ENCODE peak calls at places on chromosomes 16 and 17, in four cellular contexts. One of them, this sample, is unnamed.

GRCh38 chr16:53785044-53785443 is 81.1 kb downstream of the FTO start:
- DNase-seq in CD4-positive, CD25-positive, alpha-beta regulatory T cell: no peak
- DNase-seq in heart right ventricle: no peak
- DNase-seq in breast epithelium: no peak
- DNase-seq in this sample: peak; percentile 63

GRCh38 chr17:33127706-33128105 is 136.1 kb downstream of the SPACA3 start:
- DNase-seq in CD4-positive, CD25-positive, alpha-beta regulatory T cell: no peak
- DNase-seq in heart right ventricle: no peak
- DNase-seq in breast epithelium: no peak
- DNase-seq in this sample: no peak

GRCh38 chr17:82020874-82021727 is 1.6 kb downstream of the CENPX start:
- DNase-seq in CD4-positive, CD25-positive, alpha-beta regulatory T cell: peak; percentile 68
- DNase-seq in heart right ventricle: peak; percentile 62
- DNase-seq in breast epithelium: peak; percentile 81
- DNase-seq in this sample: peak; percentile 74

GRCh38 chr17:19263621-19264010 is 26.4 kb downstream of the EPN2 start:
- DNase-seq in CD4-positive, CD25-positive, alpha-beta regulatory T cell: no peak
- DNase-seq in heart right ventricle: no peak
- DNase-seq in breast epithelium: no peak
- DNase-seq in this sample: peak; percentile 6

GRCh38 chr16:12245088-12245922 is 268.8 kb downstream of the SNX29 start:
- DNase-seq in CD4-positive, CD25-positive, alpha-beta regulatory T cell: no peak
- DNase-seq in heart right ventricle: no peak
- DNase-seq in breast epithelium: no peak
- DNase-seq in this sample: no peak

GRCh38 chr17:17189559-17189958 is 16.6 kb downstream of the PLD6 start:
- DNase-seq in CD4-positive, CD25-positive, alpha-beta regulatory T cell: no peak
- DNase-seq in heart right ventricle: no peak
- DNase-seq in breast epithelium: no peak
- DNase-seq in this sample: no peak

GRCh38 chr17:40600486-40601046 is 35.3 kb upstream of the CCR7 start:
- DNase-seq in CD4-positive, CD25-positive, alpha-beta regulatory T cell: no peak
- DNase-seq in heart right ventricle: no peak
- DNase-seq in breast epithelium: no peak
- DNase-seq in this sample: no peak

GRCh38 chr16:65809627-65810026 is 556.9 kb upstream of the CDH5 start:
- DNase-seq in CD4-positive, CD25-positive, alpha-beta regulatory T cell: no peak
- DNase-seq in heart right ventricle: no peak
- DNase-seq in breast epithelium: no peak
- DNase-seq in this sample: no peak

GRCh38 chr16:81416749-81417148 is 27.9 kb upstream of the CMIP start:
- DNase-seq in CD4-positive, CD25-positive, alpha-beta regulatory T cell: no peak
- DNase-seq in heart right ventricle: no peak
- DNase-seq in breast epithelium: no peak
- DNase-seq in this sample: no peak

GRCh38 chr17:73976147-73976546 is 227.3 kb upstream of the RPL38 start:
- DNase-seq in CD4-positive, CD25-positive, alpha-beta regulatory T cell: no peak
- DNase-seq in heart right ventricle: no peak
- DNase-seq in breast epithelium: no peak
- DNase-seq in this sample: no peak

GRCh38 chr17:36936455-36936934 is 780 bp upstream of the LHX1 start:
- DNase-seq in CD4-positive, CD25-positive, alpha-beta regulatory T cell: no peak
- DNase-seq in heart right ventricle: no peak
- DNase-seq in breast epithelium: no peak
- DNase-seq in this sample: peak; percentile 81

GRCh38 chr16:22977294-22977697 is 163.3 kb downstream of the HS3ST2 start:
- DNase-seq in CD4-positive, CD25-positive, alpha-beta regulatory T cell: no peak
- DNase-seq in heart right ventricle: no peak
- DNase-seq in breast epithelium: no peak
- DNase-seq in this sample: no peak

GRCh38 chr17:38943607-38944006 is 18.2 kb downstream of the LASP1NB start:
- DNase-seq in CD4-positive, CD25-positive, alpha-beta regulatory T cell: peak; percentile 54
- DNase-seq in heart right ventricle: no peak
- DNase-seq in breast epithelium: no peak
- DNase-seq in this sample: peak; percentile 21

GRCh38 chr17:4465786-4466185 is 32.0 kb downstream of the SPNS3 start:
- DNase-seq in CD4-positive, CD25-positive, alpha-beta regulatory T cell: no peak
- DNase-seq in heart right ventricle: no peak
- DNase-seq in breast epithelium: no peak
- DNase-seq in this sample: no peak

GRCh38 chr17:45382982-45383381 is 49.7 kb downstream of the ARHGAP27 start:
- DNase-seq in CD4-positive, CD25-positive, alpha-beta regulatory T cell: no peak
- DNase-seq in heart right ventricle: no peak
- DNase-seq in breast epithelium: no peak
- DNase-seq in this sample: no peak

GRCh38 chr16:69880640-69881133 is 70.4 kb upstream of the CLEC18A start:
- DNase-seq in CD4-positive, CD25-positive, alpha-beta regulatory T cell: no peak
- DNase-seq in heart right ventricle: no peak
- DNase-seq in breast epithelium: no peak
- DNase-seq in this sample: no peak

GRCh38 chr17:76957600-76958464 is 89.6 kb downstream of the MGAT5B start:
- DNase-seq in CD4-positive, CD25-positive, alpha-beta regulatory T cell: no peak
- DNase-seq in heart right ventricle: no peak
- DNase-seq in breast epithelium: no peak
- DNase-seq in this sample: peak; percentile 22

GRCh38 chr17:44121206-44121605 is 2.2 kb downstream of the HDAC5 start:
- DNase-seq in CD4-positive, CD25-positive, alpha-beta regulatory T cell: no peak
- DNase-seq in heart right ventricle: no peak
- DNase-seq in breast epithelium: no peak
- DNase-seq in this sample: no peak

GRCh38 chr17:41657164-41657754 is 31.4 kb upstream of the EIF1 start:
- DNase-seq in CD4-positive, CD25-positive, alpha-beta regulatory T cell: no peak
- DNase-seq in heart right ventricle: no peak
- DNase-seq in breast epithelium: no peak
- DNase-seq in this sample: no peak

GRCh38 chr16:86303787-86304685 is 206.3 kb upstream of the FOXF1 start:
- DNase-seq in CD4-positive, CD25-positive, alpha-beta regulatory T cell: no peak
- DNase-seq in heart right ventricle: no peak
- DNase-seq in breast epithelium: no peak
- DNase-seq in this sample: no peak
- H3K27ac ChIP-seq in CD4-positive, CD25-positive, alpha-beta regulatory T cell: no peak overlapping the region
- H3K27ac ChIP-seq in heart right ventricle: no peak overlapping the region
- H3K27ac ChIP-seq in breast epithelium: no peak overlapping the region
- H3K27ac ChIP-seq in this sample: no peak overlapping the region

GRCh38 chr16:14302399-14303181 is 231.5 kb downstream of the MRTFB start:
- DNase-seq in CD4-positive, CD25-positive, alpha-beta regulatory T cell: no peak
- DNase-seq in heart right ventricle: peak; percentile 34
- DNase-seq in breast epithelium: no peak
- DNase-seq in this sample: no peak

GRCh38 chr16:14301150-14302030 is 230.3 kb downstream of the MRTFB start:
- DNase-seq in CD4-positive, CD25-positive, alpha-beta regulatory T cell: no peak
- DNase-seq in heart right ventricle: peak; percentile 44
- DNase-seq in breast epithelium: no peak
- DNase-seq in this sample: peak; percentile 38

GRCh38 chr16:14298374-14299122 is 227.4 kb downstream of the MRTFB start:
- DNase-seq in CD4-positive, CD25-positive, alpha-beta regulatory T cell: no peak
- DNase-seq in heart right ventricle: no peak
- DNase-seq in breast epithelium: no peak
- DNase-seq in this sample: no peak

GRCh38 chr16:14302031-14302398 is 230.9 kb downstream of the MRTFB start:
- DNase-seq in CD4-positive, CD25-positive, alpha-beta regulatory T cell: no peak
- DNase-seq in heart right ventricle: peak; percentile 45
- DNase-seq in breast epithelium: no peak
- DNase-seq in this sample: peak; percentile 86

GRCh38 chr16:14300631-14301149 is 229.6 kb downstream of the MRTFB start:
- DNase-seq in CD4-positive, CD25-positive, alpha-beta regulatory T cell: peak; percentile 48
- DNase-seq in heart right ventricle: peak; percentile 78
- DNase-seq in breast epithelium: peak; percentile 71
- DNase-seq in this sample: peak; percentile 89
- H3K4me3 ChIP-seq in CD4-positive, CD25-positive, alpha-beta regulatory T cell: no peak overlapping the region
- H3K4me3 ChIP-seq in heart right ventricle: peak overlapping the region; percentile 99
- H3K4me3 ChIP-seq in breast epithelium: peak overlapping the region; percentile 90
- H3K4me3 ChIP-seq in this sample: peak overlapping the region; percentile 90

GRCh38 chr16:67397812-67398545 is 4.7 kb upstream of the TPPP3 start:
- DNase-seq in CD4-positive, CD25-positive, alpha-beta regulatory T cell: no peak
- DNase-seq in heart right ventricle: no peak
- DNase-seq in breast epithelium: no peak
- DNase-seq in this sample: no peak
- H3K27ac ChIP-seq in CD4-positive, CD25-positive, alpha-beta regulatory T cell: no peak overlapping the region
- H3K27ac ChIP-seq in heart right ventricle: peak overlapping the region; percentile 85
- H3K27ac ChIP-seq in breast epithelium: peak overlapping the region; percentile 60
- H3K27ac ChIP-seq in this sample: no peak overlapping the region

GRCh38 chr16:58467915-58468314 is 32.0 kb upstream of the NDRG4 start:
- DNase-seq in CD4-positive, CD25-positive, alpha-beta regulatory T cell: no peak
- DNase-seq in heart right ventricle: no peak
- DNase-seq in breast epithelium: no peak
- DNase-seq in this sample: no peak

GRCh38 chr16:58472827-58473226 is 27.1 kb upstream of the NDRG4 start:
- DNase-seq in CD4-positive, CD25-positive, alpha-beta regulatory T cell: no peak
- DNase-seq in heart right ventricle: no peak
- DNase-seq in breast epithelium: no peak
- DNase-seq in this sample: no peak

GRCh38 chr16:58472266-58472665 is 27.7 kb upstream of the NDRG4 start:
- DNase-seq in CD4-positive, CD25-positive, alpha-beta regulatory T cell: no peak
- DNase-seq in heart right ventricle: no peak
- DNase-seq in breast epithelium: no peak
- DNase-seq in this sample: no peak

GRCh38 chr16:58474296-58474695 is 25.6 kb upstream of the NDRG4 start:
- DNase-seq in CD4-positive, CD25-positive, alpha-beta regulatory T cell: no peak
- DNase-seq in heart right ventricle: no peak
- DNase-seq in breast epithelium: no peak
- DNase-seq in this sample: no peak

DNA sequence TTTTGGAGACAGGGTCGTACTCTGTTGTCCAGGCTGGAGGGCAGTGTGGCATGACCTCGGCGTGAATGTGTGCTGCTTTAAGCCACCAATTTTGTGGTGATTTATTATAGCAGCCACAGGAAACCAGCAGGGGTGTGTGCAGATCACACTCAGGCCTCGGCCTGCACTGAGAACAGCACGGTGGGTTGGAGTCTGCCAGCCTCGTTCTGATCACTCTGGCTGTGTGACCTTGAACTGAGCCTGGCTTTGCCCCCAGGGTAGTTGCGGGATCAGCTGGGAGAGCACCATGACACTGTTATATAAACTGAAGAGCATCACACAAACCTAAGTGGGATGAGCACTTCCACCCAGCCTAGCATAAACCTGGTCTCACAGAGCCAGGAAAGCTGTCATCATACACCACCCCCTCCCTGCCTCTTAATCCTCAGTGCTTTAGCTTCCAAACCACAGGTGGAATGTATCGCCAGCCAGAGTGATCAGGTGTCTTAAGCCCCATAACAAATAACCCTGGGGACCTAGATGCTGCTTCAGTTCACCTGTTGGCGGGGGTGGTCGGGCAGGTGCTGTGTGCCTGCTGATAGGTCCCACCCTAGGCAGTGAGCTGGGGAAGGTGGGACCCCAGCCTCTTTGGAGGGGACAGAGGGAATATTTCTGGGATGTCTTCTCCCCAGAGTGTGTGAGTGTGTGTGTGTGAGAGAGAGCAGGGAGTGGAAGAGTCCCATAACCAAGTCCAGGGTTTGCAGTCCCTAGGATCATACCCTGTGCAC is 28.6 kb upstream of the NDRG4 start:
- DNase-seq in CD4-positive, CD25-positive, alpha-beta regulatory T cell: no peak
- DNase-seq in heart right ventricle: no peak
- DNase-seq in breast epithelium: no peak
- DNase-seq in this sample: no peak
- H3K4me3 ChIP-seq in CD4-positive, CD25-positive, alpha-beta regulatory T cell: no peak overlapping the region
- H3K4me3 ChIP-seq in heart right ventricle: no peak overlapping the region
- H3K4me3 ChIP-seq in breast epithelium: no peak overlapping the region
- H3K4me3 ChIP-seq in this sample: no peak overlapping the region

DNA sequence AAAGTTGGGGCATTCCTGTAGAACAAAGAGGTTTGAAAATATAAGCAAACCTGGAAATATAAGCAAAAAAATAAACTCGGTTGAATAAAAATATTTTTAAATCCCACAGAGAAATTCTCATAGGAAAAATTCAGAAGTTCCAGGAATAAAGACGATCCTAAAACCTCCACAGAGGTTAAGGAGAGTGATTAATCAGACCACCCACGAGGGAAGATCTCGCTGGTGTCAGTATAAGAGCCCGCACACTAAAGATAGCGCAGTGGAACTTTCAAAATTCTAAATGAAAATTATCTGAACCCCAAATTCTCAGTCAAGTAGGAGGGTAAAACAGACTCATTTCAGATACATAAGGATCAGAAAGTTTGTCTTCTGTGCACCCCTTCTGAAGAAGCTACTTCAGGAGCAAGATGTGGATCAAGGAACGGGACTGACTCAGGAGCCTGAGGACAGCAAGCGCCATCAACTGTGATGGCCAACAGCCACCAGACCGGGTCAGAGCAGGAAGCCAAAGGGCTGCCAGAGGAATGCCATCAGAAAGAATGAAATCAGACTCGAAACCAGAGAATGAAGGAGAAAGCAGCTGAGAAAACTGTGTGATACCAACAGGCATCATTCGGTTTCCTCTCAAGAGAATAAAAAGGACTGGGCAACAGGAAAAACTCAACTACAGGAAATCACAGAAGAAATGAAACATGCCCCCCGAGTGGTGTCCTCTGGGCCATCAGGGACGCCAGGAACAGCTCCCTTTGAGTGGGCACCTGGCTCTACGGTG is 66.9 kb downstream of the CYTH1 start:
- DNase-seq in CD4-positive, CD25-positive, alpha-beta regulatory T cell: no peak
- DNase-seq in heart right ventricle: no peak
- DNase-seq in breast epithelium: no peak
- DNase-seq in this sample: no peak
- H3K27ac ChIP-seq in CD4-positive, CD25-positive, alpha-beta regulatory T cell: peak overlapping the region; percentile 69
- H3K27ac ChIP-seq in heart right ventricle: no peak overlapping the region
- H3K27ac ChIP-seq in breast epithelium: no peak overlapping the region
- H3K27ac ChIP-seq in this sample: no peak overlapping the region

GRCh38 chr16:592518-593306 is 2.8 kb downstream of the RAB40C start:
- DNase-seq in CD4-positive, CD25-positive, alpha-beta regulatory T cell: no peak
- DNase-seq in heart right ventricle: no peak
- DNase-seq in breast epithelium: no peak
- DNase-seq in this sample: peak; percentile 59
- H3K4me3 ChIP-seq in CD4-positive, CD25-positive, alpha-beta regulatory T cell: no peak overlapping the region
- H3K4me3 ChIP-seq in heart right ventricle: no peak overlapping the region
- H3K4me3 ChIP-seq in breast epithelium: peak overlapping the region; percentile 69
- H3K4me3 ChIP-seq in this sample: no peak overlapping the region